ENCODE peak calls at places on chromosomes 12 and 14, in four cellular contexts. One of them, this sample, is unnamed.

GRCh38 chr12:80325167-80325959 is 118.7 kb upstream of the PTPRQ start:
- DNase-seq in foreskin melanocyte: peak
- DNase-seq in GM03348: peak
- DNase-seq in activated CD4-positive, alpha-beta T cell treated with anti-CD3 and anti-CD28 coated beads, Interleukin-2, amount 50 U/mL, for 1 hour: no peak
- DNase-seq in this sample: no peak

GRCh38 chr14:74634481-74634880 is 22.4 kb upstream of the LTBP2 start:
- DNase-seq in activated CD4-positive, alpha-beta T cell treated with anti-CD3 and anti-CD28 coated beads, Interleukin-2, amount 50 U/mL, for 1 hour: no peak
- DNase-seq in GM03348: peak
- DNase-seq in foreskin melanocyte: no peak
- DNase-seq in this sample: no peak

GRCh38 chr14:104394606-104394910 is 185.0 kb upstream of the C14orf180 start:
- DNase-seq in foreskin melanocyte: no peak
- DNase-seq in activated CD4-positive, alpha-beta T cell treated with anti-CD3 and anti-CD28 coated beads, Interleukin-2, amount 50 U/mL, for 1 hour: no peak
- DNase-seq in GM03348: peak
- DNase-seq in this sample: no peak

GRCh38 chr12:130504836-130505175 is 167.1 kb downstream of the PIWIL1 start:
- DNase-seq in activated CD4-positive, alpha-beta T cell treated with anti-CD3 and anti-CD28 coated beads, Interleukin-2, amount 50 U/mL, for 1 hour: no peak
- DNase-seq in GM03348: no peak
- DNase-seq in foreskin melanocyte: no peak
- DNase-seq in this sample: no peak

GRCh38 chr12:20272801-20273200 is 95.5 kb upstream of the PDE3A start:
- DNase-seq in foreskin melanocyte: no peak
- DNase-seq in activated CD4-positive, alpha-beta T cell treated with anti-CD3 and anti-CD28 coated beads, Interleukin-2, amount 50 U/mL, for 1 hour: no peak
- DNase-seq in GM03348: peak
- DNase-seq in this sample: no peak

GRCh38 chr14:22313172-22313801 is 275.7 kb downstream of the DAD1 start:
- DNase-seq in foreskin melanocyte: no peak
- DNase-seq in GM03348: no peak
- DNase-seq in activated CD4-positive, alpha-beta T cell treated with anti-CD3 and anti-CD28 coated beads, Interleukin-2, amount 50 U/mL, for 1 hour: no peak
- DNase-seq in this sample: peak

GRCh38 chr14:103142031-103142430 is 18.8 kb downstream of the TNFAIP2 start:
- DNase-seq in foreskin melanocyte: no peak
- DNase-seq in activated CD4-positive, alpha-beta T cell treated with anti-CD3 and anti-CD28 coated beads, Interleukin-2, amount 50 U/mL, for 1 hour: no peak
- DNase-seq in GM03348: no peak
- DNase-seq in this sample: no peak

GRCh38 chr14:102939329-102939728 is 16.9 kb downstream of the AMN start:
- DNase-seq in GM03348: no peak
- DNase-seq in foreskin melanocyte: no peak
- DNase-seq in activated CD4-positive, alpha-beta T cell treated with anti-CD3 and anti-CD28 coated beads, Interleukin-2, amount 50 U/mL, for 1 hour: no peak
- DNase-seq in this sample: no peak

GRCh38 chr12:80936642-80937390 is 918 bp downstream of the LIN7A start:
- DNase-seq in GM03348: peak
- DNase-seq in foreskin melanocyte: no peak
- DNase-seq in activated CD4-positive, alpha-beta T cell treated with anti-CD3 and anti-CD28 coated beads, Interleukin-2, amount 50 U/mL, for 1 hour: no peak
- DNase-seq in this sample: peak

GRCh38 chr12:13727707-13728147 is 253.7 kb downstream of the GRIN2B start:
- DNase-seq in activated CD4-positive, alpha-beta T cell treated with anti-CD3 and anti-CD28 coated beads, Interleukin-2, amount 50 U/mL, for 1 hour: no peak
- DNase-seq in GM03348: no peak
- DNase-seq in foreskin melanocyte: peak
- DNase-seq in this sample: peak

GRCh38 chr12:113152835-113153814 is 3.6 kb downstream of the CFAP73 start:
- DNase-seq in activated CD4-positive, alpha-beta T cell treated with anti-CD3 and anti-CD28 coated beads, Interleukin-2, amount 50 U/mL, for 1 hour: peak
- DNase-seq in GM03348: peak
- DNase-seq in foreskin melanocyte: peak
- DNase-seq in this sample: peak

GRCh38 chr12:104582739-104583138 is 126.0 kb downstream of the CHST11 start:
- DNase-seq in foreskin melanocyte: no peak
- DNase-seq in GM03348: no peak
- DNase-seq in activated CD4-positive, alpha-beta T cell treated with anti-CD3 and anti-CD28 coated beads, Interleukin-2, amount 50 U/mL, for 1 hour: no peak
- DNase-seq in this sample: peak

GRCh38 chr14:52888159-52888558 is 62.7 kb downstream of the FERMT2 start:
- DNase-seq in foreskin melanocyte: no peak
- DNase-seq in GM03348: no peak
- DNase-seq in activated CD4-positive, alpha-beta T cell treated with anti-CD3 and anti-CD28 coated beads, Interleukin-2, amount 50 U/mL, for 1 hour: no peak
- DNase-seq in this sample: no peak

GRCh38 chr14:61406198-61406597 is 84.8 kb downstream of the PRKCH start:
- DNase-seq in foreskin melanocyte: no peak
- DNase-seq in activated CD4-positive, alpha-beta T cell treated with anti-CD3 and anti-CD28 coated beads, Interleukin-2, amount 50 U/mL, for 1 hour: no peak
- DNase-seq in GM03348: no peak
- DNase-seq in this sample: no peak

GRCh38 chr12:10186299-10186698 is 7.5 kb downstream of the TMEM52B start:
- DNase-seq in GM03348: no peak
- DNase-seq in activated CD4-positive, alpha-beta T cell treated with anti-CD3 and anti-CD28 coated beads, Interleukin-2, amount 50 U/mL, for 1 hour: no peak
- DNase-seq in foreskin melanocyte: no peak
- DNase-seq in this sample: no peak

GRCh38 chr12:41486718-41487117 is 298.6 kb downstream of the PDZRN4 start:
- DNase-seq in foreskin melanocyte: no peak
- DNase-seq in activated CD4-positive, alpha-beta T cell treated with anti-CD3 and anti-CD28 coated beads, Interleukin-2, amount 50 U/mL, for 1 hour: no peak
- DNase-seq in GM03348: peak
- DNase-seq in this sample: peak

GRCh38 chr14:63039800-63040380 is 5.4 kb downstream of the KCNH5 start:
- DNase-seq in GM03348: no peak
- DNase-seq in activated CD4-positive, alpha-beta T cell treated with anti-CD3 and anti-CD28 coated beads, Interleukin-2, amount 50 U/mL, for 1 hour: no peak
- DNase-seq in foreskin melanocyte: no peak
- DNase-seq in this sample: peak

GRCh38 chr14:98385851-98386250 is 886.1 kb downstream of the BCL11B start:
- DNase-seq in GM03348: no peak
- DNase-seq in foreskin melanocyte: no peak
- DNase-seq in activated CD4-positive, alpha-beta T cell treated with anti-CD3 and anti-CD28 coated beads, Interleukin-2, amount 50 U/mL, for 1 hour: no peak
- DNase-seq in this sample: no peak

GRCh38 chr14:75359098-75359497 is 68.7 kb upstream of the JDP2 start:
- DNase-seq in GM03348: no peak
- DNase-seq in activated CD4-positive, alpha-beta T cell treated with anti-CD3 and anti-CD28 coated beads, Interleukin-2, amount 50 U/mL, for 1 hour: no peak
- DNase-seq in foreskin melanocyte: no peak
- DNase-seq in this sample: no peak

GRCh38 chr12:15541996-15542631 is 219.8 kb downstream of the PTPRO start:
- DNase-seq in foreskin melanocyte: no peak
- DNase-seq in GM03348: no peak
- DNase-seq in activated CD4-positive, alpha-beta T cell treated with anti-CD3 and anti-CD28 coated beads, Interleukin-2, amount 50 U/mL, for 1 hour: no peak
- DNase-seq in this sample: no peak

GRCh38 chr14:69989622-69990021 is 110.4 kb downstream of the SMOC1 start:
- DNase-seq in GM03348: no peak
- DNase-seq in foreskin melanocyte: no peak
- DNase-seq in activated CD4-positive, alpha-beta T cell treated with anti-CD3 and anti-CD28 coated beads, Interleukin-2, amount 50 U/mL, for 1 hour: no peak
- DNase-seq in this sample: no peak

GRCh38 chr12:4809449-4810218 is 89.4 kb downstream of the GALNT8 start:
- DNase-seq in activated CD4-positive, alpha-beta T cell treated with anti-CD3 and anti-CD28 coated beads, Interleukin-2, amount 50 U/mL, for 1 hour: no peak
- DNase-seq in foreskin melanocyte: no peak
- DNase-seq in GM03348: peak
- DNase-seq in this sample: no peak

GRCh38 chr12:125650587-125650986 is 585.4 kb downstream of the AACS start:
- DNase-seq in activated CD4-positive, alpha-beta T cell treated with anti-CD3 and anti-CD28 coated beads, Interleukin-2, amount 50 U/mL, for 1 hour: no peak
- DNase-seq in foreskin melanocyte: no peak
- DNase-seq in GM03348: no peak
- DNase-seq in this sample: no peak

GRCh38 chr14:34254596-34254995 is 207.4 kb downstream of the SPTSSA start:
- DNase-seq in foreskin melanocyte: no peak
- DNase-seq in activated CD4-positive, alpha-beta T cell treated with anti-CD3 and anti-CD28 coated beads, Interleukin-2, amount 50 U/mL, for 1 hour: no peak
- DNase-seq in GM03348: no peak
- DNase-seq in this sample: no peak

GRCh38 chr14:72775923-72776554 is 117.9 kb downstream of the DPF3 start:
- DNase-seq in GM03348: no peak
- DNase-seq in activated CD4-positive, alpha-beta T cell treated with anti-CD3 and anti-CD28 coated beads, Interleukin-2, amount 50 U/mL, for 1 hour: no peak
- DNase-seq in foreskin melanocyte: no peak
- DNase-seq in this sample: no peak

GRCh38 chr14:33210304-33210703 is 271.6 kb downstream of the NPAS3 start:
- DNase-seq in GM03348: peak
- DNase-seq in foreskin melanocyte: no peak
- DNase-seq in activated CD4-positive, alpha-beta T cell treated with anti-CD3 and anti-CD28 coated beads, Interleukin-2, amount 50 U/mL, for 1 hour: no peak
- DNase-seq in this sample: peak

GRCh38 chr12:10952645-10953044 is 13.6 kb upstream of the TAS2R14 start:
- DNase-seq in GM03348: no peak
- DNase-seq in foreskin melanocyte: no peak
- DNase-seq in activated CD4-positive, alpha-beta T cell treated with anti-CD3 and anti-CD28 coated beads, Interleukin-2, amount 50 U/mL, for 1 hour: no peak
- DNase-seq in this sample: no peak

GRCh38 chr12:124847675-124848074 is 16.0 kb downstream of the SCARB1 start:
- DNase-seq in activated CD4-positive, alpha-beta T cell treated with anti-CD3 and anti-CD28 coated beads, Interleukin-2, amount 50 U/mL, for 1 hour: no peak
- DNase-seq in GM03348: peak
- DNase-seq in foreskin melanocyte: peak
- DNase-seq in this sample: peak

GRCh38 chr14:93533864-93534263 is 103.1 kb downstream of the UNC79 start:
- DNase-seq in GM03348: no peak
- DNase-seq in foreskin melanocyte: peak
- DNase-seq in activated CD4-positive, alpha-beta T cell treated with anti-CD3 and anti-CD28 coated beads, Interleukin-2, amount 50 U/mL, for 1 hour: no peak
- DNase-seq in this sample: peak

GRCh38 chr12:57576613-57577160 is 14.3 kb upstream of the PIP4K2C start:
- DNase-seq in GM03348: no peak
- DNase-seq in activated CD4-positive, alpha-beta T cell treated with anti-CD3 and anti-CD28 coated beads, Interleukin-2, amount 50 U/mL, for 1 hour: no peak
- DNase-seq in foreskin melanocyte: no peak
- DNase-seq in this sample: no peak

GRCh38 chr12:69389836-69390235 is 30.3 kb downstream of the YEATS4 start:
- DNase-seq in foreskin melanocyte: no peak
- DNase-seq in activated CD4-positive, alpha-beta T cell treated with anti-CD3 and anti-CD28 coated beads, Interleukin-2, amount 50 U/mL, for 1 hour: no peak
- DNase-seq in GM03348: peak
- DNase-seq in this sample: no peak

GRCh38 chr12:25187781-25188180 is 7.2 kb downstream of the DNAI7 start:
- DNase-seq in GM03348: peak
- DNase-seq in foreskin melanocyte: peak
- DNase-seq in activated CD4-positive, alpha-beta T cell treated with anti-CD3 and anti-CD28 coated beads, Interleukin-2, amount 50 U/mL, for 1 hour: no peak
- DNase-seq in this sample: peak

GRCh38 chr14:94918896-94919295 is 149.0 kb upstream of the GSC start:
- DNase-seq in foreskin melanocyte: no peak
- DNase-seq in activated CD4-positive, alpha-beta T cell treated with anti-CD3 and anti-CD28 coated beads, Interleukin-2, amount 50 U/mL, for 1 hour: no peak
- DNase-seq in GM03348: no peak
- DNase-seq in this sample: peak

GRCh38 chr14:92907316-92907911 is 15.5 kb upstream of the CHGA start:
- DNase-seq in activated CD4-positive, alpha-beta T cell treated with anti-CD3 and anti-CD28 coated beads, Interleukin-2, amount 50 U/mL, for 1 hour: no peak
- DNase-seq in GM03348: no peak
- DNase-seq in foreskin melanocyte: no peak
- DNase-seq in this sample: no peak

GRCh38 chr12:123546281-123546680 is 12.8 kb upstream of the RILPL1 start:
- DNase-seq in activated CD4-positive, alpha-beta T cell treated with anti-CD3 and anti-CD28 coated beads, Interleukin-2, amount 50 U/mL, for 1 hour: no peak
- DNase-seq in foreskin melanocyte: no peak
- DNase-seq in GM03348: peak
- DNase-seq in this sample: peak

GRCh38 chr14:54410215-54410614 is 13.4 kb downstream of the CDKN3 start:
- DNase-seq in foreskin melanocyte: no peak
- DNase-seq in GM03348: no peak
- DNase-seq in activated CD4-positive, alpha-beta T cell treated with anti-CD3 and anti-CD28 coated beads, Interleukin-2, amount 50 U/mL, for 1 hour: no peak
- DNase-seq in this sample: no peak

GRCh38 chr12:11765817-11766794 is 116.6 kb downstream of the ETV6 start:
- DNase-seq in activated CD4-positive, alpha-beta T cell treated with anti-CD3 and anti-CD28 coated beads, Interleukin-2, amount 50 U/mL, for 1 hour: peak
- DNase-seq in foreskin melanocyte: no peak
- DNase-seq in GM03348: peak
- DNase-seq in this sample: no peak

This sample was measured in kidney tubule cell.